ENCODE peak calls at places on chromosome 20, in five cellular contexts. R is NCI-H146; Z is ecto neural progenitor cell; D is effector CD4-positive, alpha-beta T cell; S is suprapubic skin. F is an unnamed sample.

GRCh38 chr20:56003966-56004365 is 1.4 kb downstream of the CBLN4 start:
- DNase-seq in R (peak), Z (peak), S (no peak), D (no peak), F (no peak)

GRCh38 chr20:54606384-54606783 is 131.0 kb downstream of the DOK5 start:
- DNase-seq in Z (no peak), R (no peak), S (no peak), D (no peak), F (peak)

GRCh38 chr20:49323622-49324238 is 45.9 kb upstream of the ZNFX1 start:
- DNase-seq in S (no peak), Z (no peak), R (peak), D (no peak), F (peak)

GRCh38 chr20:5722927-5723326 is 27.3 kb upstream of the SHLD1 start:
- DNase-seq in S (no peak), D (no peak), R (no peak), Z (no peak), F (no peak)

GRCh38 chr20:49132995-49133451 is 55.1 kb downstream of the STAU1 start:
- DNase-seq in S (no peak), Z (no peak), D (peak), R (peak), F (peak)

GRCh38 chr20:10404959-10405530 is 29.0 kb downstream of the MKKS start:
- DNase-seq in S (no peak), D (no peak), Z (no peak), R (no peak), F (no peak)

GRCh38 chr20:50959543-50960126 is 1.0 kb downstream of the MOCS3 start:
- DNase-seq in D (no peak), R (no peak), S (no peak), Z (no peak), F (no peak)

GRCh38 chr20:19915111-19915798 is 101.9 kb upstream of the NAA20 start:
- DNase-seq in R (no peak), Z (no peak), D (no peak), S (peak), F (no peak)

GRCh38 chr20:47400685-47401084 is 44.2 kb upstream of the ZMYND8 start:
- DNase-seq in Z (no peak), D (no peak), S (no peak), R (no peak), F (no peak)

GRCh38 chr20:381581-382290 is 1.2 kb downstream of the TRIB3 start:
- DNase-seq in Z (peak), S (peak), D (peak), R (peak), F (peak)

GRCh38 chr20:4997207-4997606 is 4.1 kb downstream of the SLC23A2 start:
- DNase-seq in D (no peak), R (no peak), S (no peak), Z (no peak), F (no peak)

GRCh38 chr20:18001131-18001921 is 32.5 kb downstream of the MGME1 start:
- DNase-seq in S (peak), Z (no peak), D (no peak), R (no peak), F (no peak)

GRCh38 chr20:22322513-22322912 is 261.9 kb downstream of the FOXA2 start:
- DNase-seq in Z (no peak), S (no peak), R (no peak), D (no peak), F (no peak)

GRCh38 chr20:58691773-58692578 is 624 bp upstream of the NPEPL1 start:
- DNase-seq in R (no peak), Z (peak), D (no peak), S (peak), F (no peak)

GRCh38 chr20:11267131-11267761 is 593.4 kb upstream of the JAG1 start:
- DNase-seq in Z (no peak), R (peak), S (no peak), D (no peak), F (peak)

GRCh38 chr20:32945710-32946221 is 58.5 kb downstream of the SUN5 start:
- DNase-seq in Z (no peak), R (peak), D (no peak), S (no peak), F (peak)

GRCh38 chr20:57123139-57123903 is 143.1 kb downstream of the BMP7 start:
- DNase-seq in R (no peak), S (no peak), Z (no peak), D (no peak), F (no peak)

GRCh38 chr20:34515484-34516037 is 661 bp upstream of the DYNLRB1 start:
- DNase-seq in D (peak), S (no peak), Z (peak), R (peak), F (peak)

GRCh38 chr20:22687676-22688360 is 103.4 kb upstream of the FOXA2 start:
- DNase-seq in D (no peak), Z (no peak), R (no peak), S (no peak), F (no peak)

GRCh38 chr20:35632539-35633115 is 17.0 kb downstream of the SPAG4 start:
- DNase-seq in S (no peak), Z (peak), R (no peak), D (no peak), F (no peak)

GRCh38 chr20:44888226-44889103 is 3.0 kb downstream of the YWHAB start:
- DNase-seq in S (no peak), D (no peak), Z (no peak), R (no peak), F (no peak)

GRCh38 chr20:63253438-63254236 is 626 bp downstream of the NKAIN4 start:
- DNase-seq in R (no peak), S (no peak), D (no peak), Z (peak), F (no peak)

GRCh38 chr20:8153281-8153908 is 21.3 kb downstream of the PLCB1 start:
- DNase-seq in S (no peak), R (no peak), D (no peak), Z (no peak), F (no peak)

GRCh38 chr20:50824137-50824536 is 29.3 kb downstream of the BCAS4 start:
- DNase-seq in R (peak), Z (no peak), S (no peak), D (no peak), F (no peak)

GRCh38 chr20:33894798-33895197 is 83.7 kb downstream of the CHMP4B start:
- DNase-seq in Z (no peak), D (no peak), S (no peak), R (no peak), F (no peak)

GRCh38 chr20:33664762-33665144 is 2.0 kb upstream of the ACTL10 start:
- DNase-seq in D (no peak), Z (no peak), R (no peak), S (no peak), F (no peak)

GRCh38 chr20:45036044-45036755 is 64.7 kb downstream of the KCNS1 start:
- DNase-seq in Z (no peak), D (no peak), R (no peak), S (no peak), F (no peak)

GRCh38 chr20:38117635-38118034 is 47.4 kb downstream of the TGM2 start:
- DNase-seq in D (no peak), S (no peak), Z (no peak), R (no peak), F (no peak)

GRCh38 chr20:8074931-8075330 is 55.4 kb upstream of the TMX4 start:
- DNase-seq in D (no peak), Z (no peak), R (no peak), S (no peak), F (no peak)

GRCh38 chr20:32443386-32443974 is 85.3 kb downstream of the ASXL1 start:
- DNase-seq in D (no peak), S (no peak), R (no peak), Z (no peak), F (no peak)

GRCh38 chr20:3068075-3068474 is 3.3 kb upstream of the OXT start:
- DNase-seq in D (no peak), R (no peak), Z (no peak), S (no peak), F (no peak)